ENCODE peak calls at places on chromosomes 2 and 18, in five cellular contexts. B is SK-N-SH, Y is HCT116, O is H1, E is prostate gland. I is an unnamed sample.

GRCh38 chr2:16126141-16126968 is 186.0 kb downstream of the MYCN start:
- DNase-seq in B (no peak), Y (no peak), O (peak; percentile 28), E (no peak), I (no peak)

GRCh38 chr2:23662941-23663729 is 263.8 kb downstream of the ATAD2B start:
- DNase-seq in B (no peak), Y (no peak), O (no peak), E (peak; percentile 22), I (peak; percentile 39)

GRCh38 chr2:194822097-194822496 is 834.9 kb upstream of the SLC39A10 start:
- DNase-seq in B (no peak), Y (no peak), O (no peak), E (no peak), I (no peak)

GRCh38 chr2:240576036-240576435 is 7.8 kb downstream of the RNPEPL1 start:
- DNase-seq in B (no peak), Y (no peak), O (no peak), E (no peak), I (no peak)

GRCh38 chr2:88184762-88185161 is 14.6 kb downstream of the THNSL2 start:
- DNase-seq in B (no peak), Y (no peak), O (no peak), E (no peak), I (no peak)

GRCh38 chr2:67210430-67210829 is 186.7 kb upstream of the ETAA1 start:
- DNase-seq in B (no peak), Y (no peak), O (no peak), E (no peak), I (no peak)

GRCh38 chr2:200649724-200650123 is 63.9 kb downstream of the AOX1 start:
- DNase-seq in B (no peak), Y (no peak), O (no peak), E (no peak), I (no peak)

GRCh38 chr2:207370646-207371045 is 159.1 kb upstream of the CREB1 start:
- DNase-seq in B (no peak), Y (no peak), O (no peak), E (no peak), I (no peak)

GRCh38 chr2:212766921-212767320 is 228.3 kb upstream of the ERBB4 start:
- DNase-seq in B (no peak), Y (no peak), O (no peak), E (no peak), I (no peak)

GRCh38 chr2:174688079-174688478 is 76.2 kb downstream of the CHRNA1 start:
- DNase-seq in B (no peak), Y (peak; percentile 8), O (no peak), E (no peak), I (no peak)

GRCh38 chr18:13175754-13176210 is 42.8 kb upstream of the LDLRAD4 start:
- DNase-seq in B (no peak), Y (no peak), O (no peak), E (no peak), I (no peak)

GRCh38 chr2:216574046-216574445 is 59.2 kb upstream of the IGFBP2 start:
- DNase-seq in B (peak; percentile 54), Y (no peak), O (no peak), E (no peak), I (no peak)

GRCh38 chr2:165240927-165241326 is 1.7 kb downstream of the SCN2A start:
- DNase-seq in B (no peak), Y (no peak), O (no peak), E (no peak), I (no peak)

GRCh38 chr18:48319796-48320638 is 89.2 kb downstream of the ZBTB7C start:
- DNase-seq in B (peak; percentile 30), Y (no peak), O (no peak), E (no peak), I (no peak)

GRCh38 chr2:53424902-53425301 is 342.7 kb upstream of the CHAC2 start:
- DNase-seq in B (no peak), Y (no peak), O (no peak), E (no peak), I (no peak)

GRCh38 chr18:76569644-76570415 is 74.8 kb upstream of the ZNF516 start:
- DNase-seq in B (no peak), Y (no peak), O (peak; percentile 36), E (no peak), I (no peak)

GRCh38 chr2:56483081-56483480 is 299.3 kb downstream of the CCDC85A start:
- DNase-seq in B (no peak), Y (no peak), O (no peak), E (no peak), I (no peak)

GRCh38 chr2:231306791-231307440 is 88.6 kb upstream of the B3GNT7 start:
- DNase-seq in B (no peak), Y (no peak), O (peak; percentile 40), E (no peak), I (peak; percentile 87)

GRCh38 chr2:178363252-178363651 is 87.7 kb downstream of the PRKRA start:
- DNase-seq in B (no peak), Y (no peak), O (no peak), E (peak; percentile 24), I (peak; percentile 68)

GRCh38 chr2:63741884-63742583 is 99.7 kb upstream of the UGP2 start:
- DNase-seq in B (no peak), Y (no peak), O (no peak), E (no peak), I (no peak)

GRCh38 chr2:50291535-50291934 is 740.4 kb downstream of the NRXN1 start:
- DNase-seq in B (no peak), Y (no peak), O (no peak), E (no peak), I (no peak)

GRCh38 chr2:187453078-187453641 is 5.1 kb upstream of the CALCRL start:
- DNase-seq in B (peak; percentile 6), Y (peak; percentile 29), O (no peak), E (no peak), I (no peak)

GRCh38 chr2:212959469-212960117 is 191.8 kb downstream of the IKZF2 start:
- DNase-seq in B (no peak), Y (no peak), O (no peak), E (no peak), I (no peak)

GRCh38 chr2:45888167-45888566 is 236.7 kb downstream of the PRKCE start:
- DNase-seq in B (no peak), Y (no peak), O (no peak), E (no peak), I (peak; percentile 50)

GRCh38 chr18:63073481-63073880 is 246.1 kb downstream of the BCL2 start:
- DNase-seq in B (no peak), Y (no peak), O (no peak), E (no peak), I (no peak)

GRCh38 chr18:34929336-34929780 is 111.9 kb upstream of the MAPRE2 start:
- DNase-seq in B (no peak), Y (peak; percentile 55), O (no peak), E (no peak), I (no peak)

GRCh38 chr2:57516740-57517340 is 529.8 kb upstream of the VRK2 start:
- DNase-seq in B (peak; percentile 19), Y (peak; percentile 41), O (no peak), E (no peak), I (no peak)

GRCh38 chr2:206556357-206556949 is 85.8 kb upstream of the FAM237A start:
- DNase-seq in B (peak; percentile 36), Y (peak; percentile 48), O (no peak), E (no peak), I (no peak)

GRCh38 chr2:38264649-38265322 is 112.3 kb downstream of the ATL2 start:
- DNase-seq in B (no peak), Y (no peak), O (no peak), E (no peak), I (no peak)
- TF ChIP-seq POLR2AphosphoS5 in B (no peak), Y (no peak), O (no peak), E (no peak), I (no peak)

GRCh38 chr2:153787612-153788011 is 84.1 kb upstream of the GALNT13 start:
- DNase-seq in B (no peak), Y (no peak), O (no peak), E (no peak), I (no peak)
- TF ChIP-seq CTCF in B (no peak), Y (no peak), O (no peak), E (no peak), I (no peak)

GRCh38 chr18:59951591-59951990 is 51.8 kb downstream of the PMAIP1 start:
- DNase-seq in B (no peak), Y (peak; percentile 63), O (no peak), E (no peak), I (no peak)

GRCh38 chr18:59954241-59954640 is 54.4 kb downstream of the PMAIP1 start:
- DNase-seq in B (no peak), Y (no peak), O (no peak), E (no peak), I (no peak)

GRCh38 chr18:59950215-59950944 is 50.6 kb downstream of the PMAIP1 start:
- DNase-seq in B (no peak), Y (no peak), O (no peak), E (no peak), I (no peak)

GRCh38 chr18:59954746-59955145 is 55.0 kb downstream of the PMAIP1 start:
- DNase-seq in B (no peak), Y (peak; percentile 84), O (no peak), E (no peak), I (no peak)

DNA sequence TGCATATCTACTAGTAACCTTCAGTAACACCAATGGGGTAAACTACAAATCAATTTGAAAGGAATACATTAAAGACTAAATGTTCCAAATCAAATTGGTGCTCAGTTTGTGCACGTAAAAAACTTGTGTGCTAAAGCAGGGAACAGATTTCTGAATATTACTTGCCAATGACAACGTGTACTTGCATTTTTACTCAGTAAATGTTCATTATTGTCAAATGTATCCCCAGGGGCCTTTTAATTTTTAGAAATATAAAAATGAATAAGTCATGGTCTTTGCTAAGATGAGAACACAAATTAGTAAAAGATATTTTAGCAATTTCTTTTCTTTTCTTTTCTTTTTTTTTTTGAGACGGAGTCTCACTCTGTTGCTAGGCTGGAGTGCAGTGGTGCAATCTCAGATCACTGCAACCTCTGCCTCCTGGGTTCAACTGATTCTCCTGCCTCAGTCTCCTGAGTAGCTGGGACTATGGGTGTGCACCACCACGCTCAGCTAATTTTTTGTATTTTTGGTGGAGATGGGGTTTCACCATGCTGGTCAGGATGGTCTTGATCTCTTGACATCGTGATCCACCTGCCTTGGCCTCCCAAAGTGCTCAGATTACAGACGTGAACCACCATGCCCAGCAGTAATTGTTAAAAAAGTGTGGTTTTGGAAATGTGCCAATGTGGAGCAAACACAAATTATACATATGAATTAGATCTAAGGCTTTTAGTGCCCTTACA is 52.6 kb downstream of the PMAIP1 start:
- DNase-seq in B (no peak), Y (no peak), O (no peak), E (no peak), I (no peak)
- H3K4me1 ChIP-seq in B (peaks cover 3% of the 10 kb centered on the region), Y (peaks cover 67% of the 10 kb centered on the region), O (no peaks in the 10 kb centered on the region), E (no peaks in the 10 kb centered on the region), I (no peaks in the 10 kb centered on the region)

GRCh38 chr2:237379636-237380035 is 34.3 kb downstream of the COL6A3 start:
- DNase-seq in B (no peak), Y (no peak), O (no peak), E (no peak), I (no peak)

GRCh38 chr2:237380768-237381167 is 33.2 kb downstream of the COL6A3 start:
- DNase-seq in B (no peak), Y (no peak), O (no peak), E (no peak), I (no peak)

GRCh38 chr2:237374284-237375060 is 39.5 kb downstream of the COL6A3 start:
- DNase-seq in B (no peak), Y (no peak), O (no peak), E (no peak), I (peak; percentile 79)

GRCh38 chr2:237383991-237384671 is 29.8 kb downstream of the COL6A3 start:
- DNase-seq in B (no peak), Y (no peak), O (no peak), E (no peak), I (no peak)

GRCh38 chr2:237378650-237379049 is 35.3 kb downstream of the COL6A3 start:
- DNase-seq in B (no peak), Y (no peak), O (no peak), E (no peak), I (no peak)
- TF ChIP-seq POLR2AphosphoS5 in B (no peak), Y (no peak), O (no peak), E (no peak), I (no peak)

I was measured in upper lobe of left lung.